ENCODE peak calls at places on chromosome 12, in four cellular contexts. A is Ammon's horn; F is AML-193; O is stimulated activated CD4-positive, alpha-beta T cell treated with anti-CD3 and anti-CD28 coated beads, TNF-alpha, amount 100 ng/mL, for 48 hours. R is an unnamed sample.

GRCh38 chr12:52608826-52609630 is 7.8 kb upstream of the KRT72 start:
- DNase-seq in O (no peak), A (no peak), F (no peak), R (no peak)

GRCh38 chr12:7072024-7072423 is 11.5 kb downstream of the C1S start:
- DNase-seq in O (no peak), A (no peak), F (no peak), R (no peak)

GRCh38 chr12:15776532-15776931 is 12.7 kb downstream of the EPS8 start:
- DNase-seq in F (no peak), A (no peak), O (no peak), R (no peak)

GRCh38 chr12:71092290-71092689 is 65.5 kb downstream of the TSPAN8 start:
- DNase-seq in O (no peak), A (no peak), F (no peak), R (no peak)

GRCh38 chr12:80129895-80130535 is 30.7 kb downstream of the OTOGL start:
- DNase-seq in A (no peak), F (no peak), O (no peak), R (no peak)

GRCh38 chr12:94815958-94816357 is 165.6 kb upstream of the TMCC3 start:
- DNase-seq in F (no peak), O (no peak), A (no peak), R (no peak)

GRCh38 chr12:41621288-41621687 is 433.2 kb downstream of the PDZRN4 start:
- DNase-seq in F (no peak), A (no peak), O (no peak), R (no peak)

GRCh38 chr12:52358575-52359350 is 8.5 kb downstream of the KRT85 start:
- DNase-seq in A (no peak), O (no peak), F (no peak), R (no peak)

GRCh38 chr12:11758838-11759509 is 109.5 kb downstream of the ETV6 start:
- DNase-seq in O (no peak), F (no peak), A (no peak), R (no peak)

GRCh38 chr12:49349266-49349665 is 2.6 kb downstream of the DNAJC22 start:
- DNase-seq in O (no peak), F (no peak), A (no peak), R (no peak)

GRCh38 chr12:107634530-107634929 is 51.1 kb upstream of the PWP1 start:
- DNase-seq in O (no peak), F (no peak), A (no peak), R (no peak)

GRCh38 chr12:94994312-94994711 is 9.2 kb downstream of the NDUFA12 start:
- DNase-seq in A (no peak), O (no peak), F (no peak), R (no peak)

GRCh38 chr12:122867701-122868461 is 28.0 kb downstream of the VPS37B start:
- DNase-seq in O (no peak), F (no peak), A (no peak), R (peak; percentile 54)

R was measured in NB4.